ENCODE peak calls at places on chromosomes 2 and 18, in six cellular contexts. V is ascending aorta, P is transverse colon, B is neuronal stem cell, N is hepatocyte, H is spleen. G is an unnamed sample.

GRCh38 chr2:160387558-160388262 is 105.9 kb downstream of the RBMS1 start:
- DNase-seq in P (peak; percentile 53), N (peak; percentile 42), H (no peak), V (peak; percentile 93), B (no peak), G (no peak)

GRCh38 chr2:47501374-47502200 is 98.6 kb downstream of the MSH2 start:
- DNase-seq in N (no peak), P (no peak), H (no peak), B (no peak), V (no peak), G (no peak)

GRCh38 chr2:29108225-29108624 is 7.0 kb upstream of the CLIP4 start:
- DNase-seq in P (no peak), V (no peak), N (peak; percentile 59), B (no peak), H (no peak), G (peak; percentile 94)

GRCh38 chr2:181878448-181878847 is 13.1 kb upstream of the ITPRID2 start:
- DNase-seq in V (no peak), H (no peak), B (no peak), N (no peak), P (no peak), G (no peak)

GRCh38 chr2:49972699-49973098 is 818.4 kb upstream of the FSHR start:
- DNase-seq in B (peak; percentile 52), V (no peak), N (no peak), H (no peak), P (no peak), G (no peak)

GRCh38 chr2:49153231-49153630 is 1.1 kb downstream of the FSHR start:
- DNase-seq in H (no peak), B (no peak), N (no peak), V (no peak), P (no peak), G (no peak)

GRCh38 chr2:182291296-182291695 is 135.5 kb downstream of the PDE1A start:
- DNase-seq in H (no peak), P (no peak), B (no peak), V (no peak), N (no peak), G (no peak)

GRCh38 chr2:83233284-83233683 is 1225.8 kb downstream of the SUCLG1 start:
- DNase-seq in P (no peak), H (no peak), V (no peak), B (no peak), N (no peak), G (no peak)

GRCh38 chr2:71736986-71737385 is 283.6 kb downstream of the DYSF start:
- DNase-seq in H (no peak), V (no peak), N (no peak), B (no peak), P (no peak), G (no peak)

GRCh38 chr18:23849141-23849540 is 159.9 kb downstream of the LAMA3 start:
- DNase-seq in P (no peak), H (no peak), B (no peak), N (no peak), V (no peak), G (peak; percentile 73)

GRCh38 chr2:207091928-207092327 is 73.8 kb downstream of the KLF7 start:
- DNase-seq in B (no peak), H (no peak), V (no peak), P (no peak), N (no peak), G (no peak)
- H3K4me1 ChIP-seq in B (peaks cover 4% of the 10 kb centered on the region), H (peaks cover 12% of the 10 kb centered on the region), V (peaks cover 36% of the 10 kb centered on the region), P (peaks cover 19% of the 10 kb centered on the region), N (peaks cover 4% of the 10 kb centered on the region), G (no peaks in the 10 kb centered on the region)

GRCh38 chr2:175855236-175855635 is 146.8 kb downstream of the LNPK start:
- DNase-seq in P (no peak), B (no peak), H (no peak), V (no peak), N (no peak), G (no peak)
- H3K27ac ChIP-seq in P (no peak overlapping the region), B (no peak overlapping the region), H (no peak overlapping the region), V (peak overlapping the region; percentile 17), N (no peak overlapping the region), G (no peak overlapping the region)

GRCh38 chr2:233079473-233079877 is 19.3 kb downstream of the INPP5D start:
- DNase-seq in H (peak; percentile 87), P (peak; percentile 56), B (no peak), V (peak; percentile 63), N (no peak), G (no peak)

GRCh38 chr2:233075966-233076339 is 15.8 kb downstream of the INPP5D start:
- DNase-seq in H (no peak), B (no peak), N (no peak), P (peak; percentile 47), V (peak; percentile 62), G (no peak)

GRCh38 chr2:233074106-233074505 is 14.0 kb downstream of the INPP5D start:
- DNase-seq in H (no peak), V (peak; percentile 58), N (no peak), B (no peak), P (no peak), G (no peak)

GRCh38 chr2:233075141-233075965 is 15.2 kb downstream of the INPP5D start:
- DNase-seq in N (no peak), V (peak; percentile 63), P (peak; percentile 42), H (peak; percentile 83), B (no peak), G (no peak)

GRCh38 chr2:233076749-233077148 is 16.6 kb downstream of the INPP5D start:
- DNase-seq in P (no peak), H (no peak), N (no peak), B (no peak), V (peak; percentile 47), G (peak; percentile 57)
- H3K4me3 ChIP-seq in P (no peak overlapping the region), H (no peak overlapping the region), N (no peak overlapping the region), B (no peak overlapping the region), V (no peak overlapping the region), G (no peak overlapping the region)

GRCh38 chr18:8602557-8602956 is 6.7 kb upstream of the RAB12 start:
- DNase-seq in H (no peak), N (no peak), P (no peak), V (no peak), B (no peak), G (no peak)
- H3K4me1 ChIP-seq in H (peaks cover 43% of the 10 kb centered on the region), N (no peaks in the 10 kb centered on the region), P (no peaks in the 10 kb centered on the region), V (no peaks in the 10 kb centered on the region), B (no peaks in the 10 kb centered on the region), G (peaks cover 12% of the 10 kb centered on the region)